ENCODE peak calls at places on chromosomes 13 and 19, in seven cellular contexts. One of them, this sample, is unnamed.

GRCh38 chr13:110546933-110547332 is 14.6 kb downstream of the RAB20 start:
- DNase-seq in tibial nerve: peak
- DNase-seq in Peyer's patch: peak
- DNase-seq in body of pancreas: peak
- DNase-seq in IMR-90: peak
- DNase-seq in uterus: no peak
- DNase-seq in endothelial cell of umbilical vein: peak
- DNase-seq in this sample: peak

GRCh38 chr13:65454403-65454802 is 1775.7 kb downstream of the PCDH9 start:
- DNase-seq in tibial nerve: no peak
- DNase-seq in Peyer's patch: no peak
- DNase-seq in body of pancreas: no peak
- DNase-seq in IMR-90: no peak
- DNase-seq in uterus: no peak
- DNase-seq in endothelial cell of umbilical vein: no peak
- DNase-seq in this sample: no peak

GRCh38 chr19:47324502-47324901 is 7.5 kb upstream of the C5AR2 start:
- DNase-seq in tibial nerve: peak
- DNase-seq in Peyer's patch: no peak
- DNase-seq in body of pancreas: no peak
- DNase-seq in IMR-90: no peak
- DNase-seq in uterus: no peak
- DNase-seq in endothelial cell of umbilical vein: peak
- DNase-seq in this sample: no peak

GRCh38 chr19:42529248-42529764 is 1.0 kb upstream of the CEACAM1 start:
- DNase-seq in tibial nerve: peak
- DNase-seq in Peyer's patch: peak
- DNase-seq in body of pancreas: peak
- DNase-seq in IMR-90: peak
- DNase-seq in uterus: peak
- DNase-seq in endothelial cell of umbilical vein: peak
- DNase-seq in this sample: no peak

GRCh38 chr19:35732540-35733179 is 9.6 kb downstream of the IGFLR1 start:
- DNase-seq in tibial nerve: no peak
- DNase-seq in Peyer's patch: no peak
- DNase-seq in body of pancreas: no peak
- DNase-seq in IMR-90: no peak
- DNase-seq in uterus: no peak
- DNase-seq in endothelial cell of umbilical vein: no peak
- DNase-seq in this sample: no peak

GRCh38 chr19:13693933-13694332 is 70.4 kb upstream of the MRI1 start:
- DNase-seq in tibial nerve: no peak
- DNase-seq in Peyer's patch: no peak
- DNase-seq in body of pancreas: no peak
- DNase-seq in IMR-90: no peak
- DNase-seq in uterus: no peak
- DNase-seq in endothelial cell of umbilical vein: no peak
- DNase-seq in this sample: no peak

GRCh38 chr19:42048992-42049391 is 21.0 kb downstream of the GRIK5 start:
- DNase-seq in tibial nerve: no peak
- DNase-seq in Peyer's patch: no peak
- DNase-seq in body of pancreas: no peak
- DNase-seq in IMR-90: no peak
- DNase-seq in uterus: no peak
- DNase-seq in endothelial cell of umbilical vein: no peak
- DNase-seq in this sample: no peak

GRCh38 chr13:99686157-99686572 is 184.9 kb downstream of the TM9SF2 start:
- DNase-seq in tibial nerve: no peak
- DNase-seq in Peyer's patch: peak
- DNase-seq in body of pancreas: peak
- DNase-seq in IMR-90: peak
- DNase-seq in uterus: no peak
- DNase-seq in endothelial cell of umbilical vein: no peak
- DNase-seq in this sample: no peak

GRCh38 chr19:8611890-8612806 is 1.6 kb upstream of the ADAMTS10 start:
- DNase-seq in tibial nerve: peak
- DNase-seq in Peyer's patch: no peak
- DNase-seq in body of pancreas: peak
- DNase-seq in IMR-90: peak
- DNase-seq in uterus: peak
- DNase-seq in endothelial cell of umbilical vein: peak
- DNase-seq in this sample: peak

GRCh38 chr13:47178090-47178950 is 281.5 kb upstream of the HTR2A start:
- DNase-seq in tibial nerve: no peak
- DNase-seq in Peyer's patch: no peak
- DNase-seq in body of pancreas: no peak
- DNase-seq in IMR-90: no peak
- DNase-seq in uterus: no peak
- DNase-seq in endothelial cell of umbilical vein: no peak
- DNase-seq in this sample: no peak

GRCh38 chr13:38538412-38538811 is 148.5 kb upstream of the FREM2 start:
- DNase-seq in tibial nerve: no peak
- DNase-seq in Peyer's patch: no peak
- DNase-seq in body of pancreas: no peak
- DNase-seq in IMR-90: no peak
- DNase-seq in uterus: no peak
- DNase-seq in endothelial cell of umbilical vein: no peak
- DNase-seq in this sample: no peak

GRCh38 chr19:48624067-48624594 is 4.8 kb downstream of the SPHK2 start:
- DNase-seq in tibial nerve: peak
- DNase-seq in Peyer's patch: peak
- DNase-seq in body of pancreas: peak
- DNase-seq in IMR-90: peak
- DNase-seq in uterus: peak
- DNase-seq in endothelial cell of umbilical vein: peak
- DNase-seq in this sample: peak

GRCh38 chr19:48624791-48625723 is 5.8 kb downstream of the SPHK2 start:
- DNase-seq in tibial nerve: no peak
- DNase-seq in Peyer's patch: peak
- DNase-seq in body of pancreas: no peak
- DNase-seq in IMR-90: no peak
- DNase-seq in uterus: no peak
- DNase-seq in endothelial cell of umbilical vein: no peak
- DNase-seq in this sample: peak

GRCh38 chr19:48625891-48626327 is 6.6 kb downstream of the SPHK2 start:
- DNase-seq in tibial nerve: no peak
- DNase-seq in Peyer's patch: peak
- DNase-seq in body of pancreas: no peak
- DNase-seq in IMR-90: no peak
- DNase-seq in uterus: no peak
- DNase-seq in endothelial cell of umbilical vein: no peak
- DNase-seq in this sample: peak

GRCh38 chr19:48619692-48620565 is 623 bp downstream of the SPHK2 start:
- DNase-seq in tibial nerve: no peak
- DNase-seq in Peyer's patch: peak
- DNase-seq in body of pancreas: no peak
- DNase-seq in IMR-90: no peak
- DNase-seq in uterus: no peak
- DNase-seq in endothelial cell of umbilical vein: no peak
- DNase-seq in this sample: no peak

GRCh38 chr19:48623556-48624066 is 4.3 kb downstream of the SPHK2 start:
- DNase-seq in tibial nerve: no peak
- DNase-seq in Peyer's patch: no peak
- DNase-seq in body of pancreas: no peak
- DNase-seq in IMR-90: no peak
- DNase-seq in uterus: no peak
- DNase-seq in endothelial cell of umbilical vein: no peak
- DNase-seq in this sample: peak
- H3K4me3 ChIP-seq in tibial nerve: peak
- H3K4me3 ChIP-seq in Peyer's patch: peak
- H3K4me3 ChIP-seq in body of pancreas: no peak
- H3K4me3 ChIP-seq in IMR-90: peak
- H3K4me3 ChIP-seq in uterus: peak
- H3K4me3 ChIP-seq in endothelial cell of umbilical vein: peak
- H3K4me3 ChIP-seq in this sample: no peak

GRCh38 chr19:3373971-3374368 is 7.6 kb downstream of the NFIC start:
- DNase-seq in tibial nerve: no peak
- DNase-seq in Peyer's patch: no peak
- DNase-seq in body of pancreas: no peak
- DNase-seq in IMR-90: no peak
- DNase-seq in uterus: no peak
- DNase-seq in endothelial cell of umbilical vein: no peak
- DNase-seq in this sample: no peak

GRCh38 chr19:3370728-3371591 is 4.6 kb downstream of the NFIC start:
- DNase-seq in tibial nerve: no peak
- DNase-seq in Peyer's patch: no peak
- DNase-seq in body of pancreas: peak
- DNase-seq in IMR-90: no peak
- DNase-seq in uterus: no peak
- DNase-seq in endothelial cell of umbilical vein: no peak
- DNase-seq in this sample: peak

GRCh38 chr19:3372413-3372812 is 6.0 kb downstream of the NFIC start:
- DNase-seq in tibial nerve: no peak
- DNase-seq in Peyer's patch: no peak
- DNase-seq in body of pancreas: peak
- DNase-seq in IMR-90: no peak
- DNase-seq in uterus: no peak
- DNase-seq in endothelial cell of umbilical vein: no peak
- DNase-seq in this sample: no peak

GRCh38 chr19:3375221-3376088 is 9.1 kb downstream of the NFIC start:
- DNase-seq in tibial nerve: peak
- DNase-seq in Peyer's patch: no peak
- DNase-seq in body of pancreas: peak
- DNase-seq in IMR-90: peak
- DNase-seq in uterus: peak
- DNase-seq in endothelial cell of umbilical vein: peak
- DNase-seq in this sample: peak

DNA sequence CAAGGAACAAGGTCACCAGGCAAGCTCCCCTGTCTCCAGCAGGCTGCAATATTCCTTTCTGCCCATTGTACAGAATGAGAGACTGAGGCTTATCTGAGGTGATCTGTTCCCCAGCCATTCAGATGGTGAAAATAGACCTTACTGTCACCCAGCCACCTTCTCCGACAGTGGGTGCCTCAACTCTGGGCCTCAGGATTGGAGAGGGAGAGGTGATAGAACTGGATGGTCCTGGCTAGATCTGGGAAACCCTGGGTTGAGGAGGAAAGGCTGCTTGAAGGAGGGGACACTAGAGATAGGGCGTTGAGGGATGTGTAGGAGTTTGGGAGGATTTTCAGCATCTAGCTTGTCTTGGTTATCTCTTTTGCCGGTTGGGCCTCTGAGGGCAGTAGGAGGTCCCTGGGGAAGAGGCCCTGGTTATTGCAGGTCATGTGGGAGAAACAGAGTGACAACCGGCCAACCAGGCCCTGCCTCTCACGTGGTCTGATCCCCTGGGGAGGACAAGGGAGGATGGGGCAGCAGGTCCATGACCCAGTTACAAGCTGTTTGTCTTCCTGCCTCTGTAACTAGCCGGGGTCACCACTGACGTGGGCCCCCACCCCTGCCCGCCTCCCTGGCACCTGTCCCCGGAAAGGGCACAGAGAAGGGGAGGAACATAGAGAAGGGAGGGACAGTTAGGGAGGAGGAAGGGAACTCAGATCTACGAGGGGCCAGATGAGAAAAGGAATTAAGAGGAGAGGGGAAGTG is 8.2 kb downstream of the NFIC start:
- DNase-seq in tibial nerve: peak
- DNase-seq in Peyer's patch: no peak
- DNase-seq in body of pancreas: peak
- DNase-seq in IMR-90: no peak
- DNase-seq in uterus: peak
- DNase-seq in endothelial cell of umbilical vein: no peak
- DNase-seq in this sample: peak
- TF ChIP-seq POLR2A in tibial nerve: no peak
- TF ChIP-seq POLR2A in Peyer's patch: no peak
- TF ChIP-seq POLR2A in body of pancreas: no peak
- TF ChIP-seq POLR2A in IMR-90: no peak
- TF ChIP-seq POLR2A in uterus: no peak
- TF ChIP-seq POLR2A in endothelial cell of umbilical vein: no peak
- TF ChIP-seq POLR2A in this sample: no peak

GRCh38 chr19:31531326-31531725 is 182.1 kb upstream of the TSHZ3 start:
- DNase-seq in tibial nerve: no peak
- DNase-seq in Peyer's patch: no peak
- DNase-seq in body of pancreas: no peak
- DNase-seq in IMR-90: no peak
- DNase-seq in uterus: no peak
- DNase-seq in endothelial cell of umbilical vein: no peak
- DNase-seq in this sample: no peak

GRCh38 chr19:31533114-31533513 is 183.9 kb upstream of the TSHZ3 start:
- DNase-seq in tibial nerve: no peak
- DNase-seq in Peyer's patch: no peak
- DNase-seq in body of pancreas: no peak
- DNase-seq in IMR-90: no peak
- DNase-seq in uterus: no peak
- DNase-seq in endothelial cell of umbilical vein: no peak
- DNase-seq in this sample: no peak

GRCh38 chr19:31530781-31531180 is 181.5 kb upstream of the TSHZ3 start:
- DNase-seq in tibial nerve: no peak
- DNase-seq in Peyer's patch: no peak
- DNase-seq in body of pancreas: no peak
- DNase-seq in IMR-90: no peak
- DNase-seq in uterus: no peak
- DNase-seq in endothelial cell of umbilical vein: no peak
- DNase-seq in this sample: no peak

GRCh38 chr19:31534231-31534630 is 185.0 kb upstream of the TSHZ3 start:
- DNase-seq in tibial nerve: no peak
- DNase-seq in Peyer's patch: no peak
- DNase-seq in body of pancreas: no peak
- DNase-seq in IMR-90: no peak
- DNase-seq in uterus: no peak
- DNase-seq in endothelial cell of umbilical vein: no peak
- DNase-seq in this sample: no peak

GRCh38 chr19:31532034-31532433 is 182.8 kb upstream of the TSHZ3 start:
- DNase-seq in tibial nerve: no peak
- DNase-seq in Peyer's patch: no peak
- DNase-seq in body of pancreas: no peak
- DNase-seq in IMR-90: no peak
- DNase-seq in uterus: no peak
- DNase-seq in endothelial cell of umbilical vein: no peak
- DNase-seq in this sample: no peak
- H3K4me3 ChIP-seq in tibial nerve: no peak
- H3K4me3 ChIP-seq in Peyer's patch: no peak
- H3K4me3 ChIP-seq in body of pancreas: no peak
- H3K4me3 ChIP-seq in IMR-90: no peak
- H3K4me3 ChIP-seq in uterus: no peak
- H3K4me3 ChIP-seq in endothelial cell of umbilical vein: no peak
- H3K4me3 ChIP-seq in this sample: no peak

DNA sequence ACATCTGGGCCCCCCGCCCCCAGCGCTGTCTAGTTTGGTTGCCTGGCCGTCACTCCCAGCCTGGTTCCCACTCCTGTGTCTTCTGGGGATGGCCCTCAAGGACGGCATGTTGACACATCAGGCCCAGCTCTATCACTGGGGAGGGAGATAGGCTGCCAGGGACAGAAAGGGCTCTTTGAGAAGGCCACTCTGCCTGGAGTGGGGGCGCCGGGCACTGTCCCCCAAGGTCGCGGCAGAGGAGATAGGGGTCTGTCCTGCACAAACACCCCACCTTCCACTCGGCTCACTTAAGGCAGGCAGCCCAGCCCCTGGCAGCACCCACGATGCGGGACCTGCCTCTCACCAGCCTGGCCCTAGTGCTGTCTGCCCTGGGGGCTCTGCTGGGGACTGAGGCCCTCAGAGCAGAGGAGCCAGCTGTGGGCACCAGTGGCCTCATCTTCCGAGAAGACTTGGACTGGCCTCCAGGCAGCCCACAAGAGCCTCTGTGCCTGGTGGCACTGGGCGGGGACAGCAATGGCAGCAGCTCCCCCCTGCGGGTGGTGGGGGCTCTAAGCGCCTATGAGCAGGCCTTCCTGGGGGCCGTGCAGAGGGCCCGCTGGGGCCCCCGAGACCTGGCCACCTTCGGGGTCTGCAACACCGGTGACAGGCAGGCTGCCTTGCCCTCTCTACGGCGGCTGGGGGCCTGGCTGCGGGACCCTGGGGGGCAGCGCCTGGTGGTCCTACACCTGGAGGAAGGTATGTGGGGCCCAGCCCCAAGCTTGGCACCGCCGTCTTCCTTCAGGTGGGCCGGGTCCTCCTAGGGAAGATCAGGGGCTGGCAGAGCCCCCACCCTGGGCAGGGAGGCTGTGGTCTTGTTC is at the start of gene AMH:
- DNase-seq in tibial nerve: no peak
- DNase-seq in Peyer's patch: no peak
- DNase-seq in body of pancreas: no peak
- DNase-seq in IMR-90: no peak
- DNase-seq in uterus: no peak
- DNase-seq in endothelial cell of umbilical vein: no peak
- DNase-seq in this sample: no peak
- TF ChIP-seq POLR2A in tibial nerve: no peak
- TF ChIP-seq POLR2A in Peyer's patch: no peak
- TF ChIP-seq POLR2A in body of pancreas: no peak
- TF ChIP-seq POLR2A in IMR-90: no peak
- TF ChIP-seq POLR2A in uterus: no peak
- TF ChIP-seq POLR2A in endothelial cell of umbilical vein: peak
- TF ChIP-seq POLR2A in this sample: no peak

This sample was measured in ovary.